ENCODE peak calls at places on chromosomes 1 and 21, in eight cellular contexts. M is GM20000; E is head of caudate nucleus; Z is iPS-NIHi11; Y is cardiac fibroblast; X is astrocyte of the spinal cord; N is cardiac septum; H is CD4-positive, alpha-beta T cell. W is an unnamed sample.
A peak's percentile ranks its signal among the peaks of the same experiment; 100 is the strongest.

GRCh38 chr1:211210052-211210451 is 49.1 kb upstream of the RCOR3 start:
- DNase-seq in M (no peak), E (no peak), Z (no peak), Y (no peak), X (no peak), N (no peak), H (no peak), W (no peak)

GRCh38 chr1:39105061-39105840 is 79.1 kb downstream of the NDUFS5 start:
- DNase-seq in M (peak; percentile 90), E (peak; percentile 64), Z (peak; percentile 79), Y (peak; percentile 55), X (peak; percentile 68), N (peak; percentile 81), H (peak; percentile 69), W (no peak)

GRCh38 chr1:214332950-214333798 is 52.2 kb downstream of the SMYD2 start:
- DNase-seq in M (peak; percentile 42), E (peak; percentile 70), Z (peak; percentile 64), Y (peak; percentile 70), X (peak; percentile 68), N (no peak), H (peak; percentile 39), W (no peak)

GRCh38 chr1:30234091-30234490 is 489.3 kb downstream of the MATN1 start:
- DNase-seq in M (no peak), E (no peak), Z (no peak), Y (no peak), X (no peak), N (no peak), H (no peak), W (no peak)

GRCh38 chr1:213303286-213303685 is 252.2 kb downstream of the RPS6KC1 start:
- DNase-seq in M (no peak), E (no peak), Z (peak; percentile 56), Y (no peak), X (peak; percentile 7), N (no peak), H (no peak), W (no peak)

GRCh38 chr1:9766759-9767442 is 56.9 kb downstream of the CLSTN1 start:
- DNase-seq in M (no peak), E (peak; percentile 53), Z (no peak), Y (peak; percentile 100), X (peak; percentile 99), N (no peak), H (no peak), W (peak; percentile 100)

GRCh38 chr1:96559707-96560588 is 161.6 kb upstream of the PTBP2 start:
- DNase-seq in M (no peak), E (no peak), Z (no peak), Y (peak; percentile 100), X (peak; percentile 97), N (no peak), H (no peak), W (peak; percentile 99)

GRCh38 chr1:59396387-59396786 is 99.5 kb downstream of the FGGY start:
- DNase-seq in M (no peak), E (no peak), Z (no peak), Y (no peak), X (no peak), N (no peak), H (no peak), W (no peak)

GRCh38 chr21:34822957-34823356 is 154.2 kb downstream of the CLIC6 start:
- DNase-seq in M (no peak), E (no peak), Z (no peak), Y (peak; percentile 91), X (peak; percentile 73), N (no peak), H (no peak), W (no peak)

GRCh38 chr1:19439464-19440171 is 45.7 kb downstream of the CAPZB start:
- DNase-seq in M (no peak), E (peak; percentile 55), Z (peak; percentile 47), Y (peak; percentile 51), X (no peak), N (no peak), H (peak; percentile 53), W (no peak)

GRCh38 chr1:24009406-24009805 is 29.3 kb upstream of the SRSF10 start:
- DNase-seq in M (no peak), E (no peak), Z (peak; percentile 31), Y (peak; percentile 42), X (peak; percentile 72), N (no peak), H (no peak), W (no peak)

GRCh38 chr1:30538906-30539855 is 184.2 kb downstream of the MATN1 start:
- DNase-seq in M (no peak), E (no peak), Z (no peak), Y (no peak), X (no peak), N (no peak), H (no peak), W (no peak)

GRCh38 chr1:23727362-23727811 is 15.9 kb upstream of the ELOA start:
- DNase-seq in M (peak; percentile 55), E (no peak), Z (no peak), Y (peak; percentile 85), X (no peak), N (no peak), H (no peak), W (no peak)

GRCh38 chr21:42472521-42472920 is 23.5 kb downstream of the RSPH1 start:
- DNase-seq in M (no peak), E (no peak), Z (no peak), Y (no peak), X (no peak), N (peak; percentile 54), H (no peak), W (no peak)

GRCh38 chr21:45997495-45998275 is 16.1 kb downstream of the COL6A1 start:
- DNase-seq in M (no peak), E (peak; percentile 1), Z (peak; percentile 24), Y (no peak), X (no peak), N (no peak), H (no peak), W (no peak)

GRCh38 chr1:176211395-176212165 is 4.5 kb upstream of the COP1 start:
- DNase-seq in M (no peak), E (no peak), Z (no peak), Y (no peak), X (no peak), N (no peak), H (no peak), W (no peak)

GRCh38 chr1:46721806-46722205 is 2.9 kb upstream of the EFCAB14 start:
- DNase-seq in M (no peak), E (no peak), Z (no peak), Y (no peak), X (no peak), N (no peak), H (no peak), W (no peak)

GRCh38 chr1:110341872-110342331 is 2.7 kb downstream of the RBM15 start:
- DNase-seq in M (no peak), E (no peak), Z (no peak), Y (no peak), X (no peak), N (no peak), H (no peak), W (no peak)

GRCh38 chr1:82491301-82491986 is 690.7 kb downstream of the ADGRL2 start:
- DNase-seq in M (no peak), E (no peak), Z (no peak), Y (peak; percentile 11), X (no peak), N (no peak), H (no peak), W (no peak)

GRCh38 chr21:36134820-36135390 is at the start of gene CBR3:
- DNase-seq in M (peak; percentile 55), E (peak; percentile 61), Z (peak; percentile 53), Y (peak; percentile 61), X (peak; percentile 73), N (no peak), H (peak; percentile 62), W (no peak)

GRCh38 chr1:156121441-156121840 is 6.9 kb downstream of the LMNA start:
- DNase-seq in M (no peak), E (no peak), Z (no peak), Y (no peak), X (no peak), N (no peak), H (no peak), W (no peak)

GRCh38 chr1:21439721-21440629 is at the start of gene NBPF3:
- DNase-seq in M (peak; percentile 88), E (peak; percentile 94), Z (peak; percentile 91), Y (peak; percentile 86), X (peak; percentile 90), N (peak; percentile 85), H (peak; percentile 87), W (peak; percentile 50)

GRCh38 chr1:9687120-9687875 is 35.8 kb downstream of the PIK3CD start:
- DNase-seq in M (peak; percentile 73), E (no peak), Z (peak; percentile 90), Y (peak; percentile 84), X (peak; percentile 81), N (peak; percentile 80), H (peak; percentile 67), W (no peak)

GRCh38 chr1:32272557-32273388 is 19.1 kb upstream of the HDAC1 start:
- DNase-seq in M (no peak), E (no peak), Z (no peak), Y (no peak), X (no peak), N (no peak), H (no peak), W (no peak)

GRCh38 chr1:48761411-48761810 is 15.3 kb downstream of the BEND5 start:
- DNase-seq in M (no peak), E (no peak), Z (no peak), Y (no peak), X (peak; percentile 72), N (no peak), H (no peak), W (no peak)

GRCh38 chr1:19817160-19817559 is 2.1 kb upstream of the RNF186 start:
- DNase-seq in M (no peak), E (no peak), Z (no peak), Y (no peak), X (no peak), N (no peak), H (no peak), W (no peak)

GRCh38 chr1:224081604-224082003 is 32.3 kb upstream of the FBXO28 start:
- DNase-seq in M (no peak), E (no peak), Z (no peak), Y (no peak), X (no peak), N (no peak), H (no peak), W (no peak)

GRCh38 chr1:21490774-21491482 is 18.3 kb upstream of the ALPL start:
- DNase-seq in M (no peak), E (peak; percentile 42), Z (peak; percentile 47), Y (peak; percentile 85), X (peak; percentile 53), N (no peak), H (no peak), W (no peak)

GRCh38 chr1:27522148-27522859 is 32.3 kb upstream of the WASF2 start:
- DNase-seq in M (no peak), E (no peak), Z (no peak), Y (no peak), X (peak; percentile 36), N (no peak), H (peak; percentile 76), W (peak; percentile 99)

GRCh38 chr1:94884101-94884875 is 42.6 kb downstream of the CNN3 start:
- DNase-seq in M (no peak), E (no peak), Z (peak; percentile 82), Y (peak; percentile 48), X (peak; percentile 77), N (no peak), H (no peak), W (no peak)

GRCh38 chr21:37264808-37265207 is 2.3 kb downstream of the VPS26C start:
- DNase-seq in M (no peak), E (no peak), Z (no peak), Y (peak; percentile 23), X (no peak), N (no peak), H (no peak), W (no peak)